ENCODE peak calls at places on chromosomes 6 and 20, in eight cellular contexts. D is uterus, E is sigmoid colon, V is right lobe of liver, B is cardiac muscle cell, L is tibial artery, R is Panc1, K is adrenal gland. X is an unnamed sample.

GRCh38 chr20:44738779-44739477 is 6.7 kb upstream of the KCNK15 start:
- DNase-seq in R (no peak), K (peak), D (peak), B (peak), L (peak), V (no peak), E (no peak), X (peak)

GRCh38 chr6:85357651-85358050 is 92.2 kb upstream of the NT5E start:
- DNase-seq in K (no peak), V (no peak), B (no peak), D (no peak), L (no peak), E (no peak), R (no peak), X (no peak)

GRCh38 chr6:110448846-110449544 is 27.4 kb downstream of the SLC22A16 start:
- DNase-seq in B (no peak), L (no peak), K (no peak), V (no peak), E (no peak), D (no peak), R (no peak), X (no peak)

GRCh38 chr20:58312836-58313235 is 3.3 kb downstream of the RAB22A start:
- DNase-seq in B (no peak), L (no peak), V (no peak), E (no peak), K (no peak), D (no peak), R (no peak), X (no peak)

GRCh38 chr6:10522929-10523573 is 1.9 kb downstream of the GCNT2 start:
- DNase-seq in D (no peak), R (no peak), K (no peak), V (no peak), L (no peak), B (peak), E (no peak), X (no peak)

GRCh38 chr6:157760589-157761330 is 62.3 kb upstream of the SNX9 start:
- DNase-seq in V (no peak), K (no peak), R (peak), L (no peak), D (peak), E (no peak), B (no peak), X (no peak)

GRCh38 chr6:2186516-2186915 is 58.9 kb downstream of the GMDS start:
- DNase-seq in B (no peak), L (no peak), R (no peak), V (no peak), K (no peak), E (no peak), D (no peak), X (no peak)

GRCh38 chr20:31833130-31833930 is 12.1 kb downstream of the FOXS1 start:
- DNase-seq in V (peak), D (peak), E (no peak), L (peak), R (no peak), K (no peak), B (peak), X (no peak)

GRCh38 chr6:27213544-27214125 is 33.9 kb upstream of the PRSS16 start:
- DNase-seq in R (no peak), V (no peak), K (no peak), B (no peak), L (no peak), D (no peak), E (no peak), X (no peak)

GRCh38 chr20:23078351-23078993 is 7.7 kb downstream of the CD93 start:
- DNase-seq in B (no peak), K (no peak), D (no peak), R (no peak), L (no peak), E (peak), V (no peak), X (no peak)

GRCh38 chr6:4805553-4806307 is 29.5 kb downstream of the CDYL start:
- DNase-seq in B (peak), E (peak), L (peak), D (peak), K (peak), V (peak), R (peak), X (peak)

GRCh38 chr20:32508775-32509119 is 76.4 kb downstream of the NOL4L start:
- DNase-seq in B (no peak), L (no peak), R (no peak), V (no peak), E (no peak), K (no peak), D (no peak), X (no peak)

GRCh38 chr20:50254466-50255079 is 63.9 kb downstream of the CEBPB start:
- DNase-seq in D (no peak), L (no peak), K (no peak), B (no peak), V (no peak), E (no peak), R (no peak), X (no peak)
- TF ChIP-seq CTCF in D (no peak), L (no peak), K (no peak), B (no peak), V (no peak), E (no peak), R (no peak), X (no peak)

GRCh38 chr6:124536157-124536556 is 426.1 kb upstream of the RNF217 start:
- DNase-seq in L (no peak), E (no peak), R (no peak), D (no peak), B (no peak), K (no peak), V (no peak), X (no peak)

GRCh38 chr6:124535746-124536145 is 426.5 kb upstream of the RNF217 start:
- DNase-seq in E (no peak), R (peak), L (no peak), V (no peak), K (no peak), B (no peak), D (no peak), X (no peak)

GRCh38 chr6:124536792-124537191 is 425.4 kb upstream of the RNF217 start:
- DNase-seq in V (no peak), K (no peak), B (no peak), E (no peak), L (no peak), R (peak), D (no peak), X (no peak)

GRCh38 chr6:124541601-124542000 is 420.6 kb upstream of the RNF217 start:
- DNase-seq in R (no peak), K (no peak), V (no peak), B (no peak), E (no peak), D (no peak), L (no peak), X (no peak)
- H3K4me3 ChIP-seq in R (no peak), K (no peak), V (no peak), B (no peak), E (no peak), D (no peak), L (no peak), X (no peak)

DNA sequence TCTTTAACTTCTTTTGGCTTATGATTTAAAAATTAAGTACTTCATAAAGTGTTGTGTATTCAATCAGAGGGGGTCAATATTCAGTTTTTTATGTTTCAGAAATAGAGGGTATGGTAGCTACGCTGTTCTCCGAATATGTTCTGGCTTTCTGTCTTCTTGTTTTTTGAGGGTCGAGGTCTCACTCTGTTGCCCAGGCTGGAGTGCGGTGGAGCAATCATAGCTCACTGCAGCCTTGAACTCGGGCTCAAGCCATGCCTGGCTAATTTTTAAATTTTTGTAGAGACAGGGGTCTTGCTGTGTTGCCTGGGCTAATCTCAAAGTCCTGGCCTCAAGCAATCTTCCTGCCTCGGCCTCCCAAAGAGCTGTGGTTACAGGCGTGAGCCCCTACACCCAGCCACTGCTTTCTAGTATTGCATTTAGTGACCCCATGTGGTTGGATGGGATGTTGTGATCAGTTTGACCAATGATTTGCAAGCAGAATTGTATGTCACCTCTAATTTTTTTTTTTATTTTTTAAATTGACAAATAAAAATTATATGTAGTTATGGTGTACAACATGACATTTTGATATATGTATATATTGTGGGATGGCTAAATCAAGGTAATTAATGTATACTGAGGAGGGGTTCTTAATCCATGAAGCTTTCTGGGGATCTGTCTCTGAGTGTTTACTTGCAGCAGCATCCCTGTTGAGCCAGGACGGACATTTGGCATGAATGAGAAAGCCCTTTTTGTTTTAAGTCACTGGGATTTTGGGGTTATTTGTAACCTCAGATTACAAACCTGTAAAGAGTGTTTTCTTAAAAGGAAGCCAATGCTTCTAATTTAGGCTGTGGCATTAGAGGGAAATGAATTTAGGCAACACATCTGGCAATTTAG is 38.5 kb upstream of the DEK start:
- DNase-seq in D (no peak), E (no peak), K (no peak), B (no peak), R (no peak), L (no peak), V (no peak), X (no peak)
- TF ChIP-seq CTCF in D (no peak), E (no peak), K (peak), B (no peak), R (no peak), L (no peak), V (no peak), X (no peak)

GRCh38 chr6:35491558-35492541 is 5.0 kb downstream of the TEAD3 start:
- DNase-seq in B (peak), L (no peak), V (no peak), R (no peak), K (no peak), E (no peak), D (no peak), X (no peak)

GRCh38 chr6:35489066-35489465 is 7.8 kb downstream of the TEAD3 start:
- DNase-seq in E (no peak), L (no peak), R (no peak), D (no peak), V (no peak), B (no peak), K (no peak), X (no peak)

GRCh38 chr6:35488517-35488862 is 8.4 kb downstream of the TEAD3 start:
- DNase-seq in R (no peak), D (no peak), V (no peak), B (peak), K (no peak), E (no peak), L (no peak), X (no peak)

GRCh38 chr6:35490821-35491557 is 5.9 kb downstream of the TEAD3 start:
- DNase-seq in E (no peak), B (no peak), V (no peak), R (no peak), K (no peak), L (no peak), D (no peak), X (no peak)

DNA sequence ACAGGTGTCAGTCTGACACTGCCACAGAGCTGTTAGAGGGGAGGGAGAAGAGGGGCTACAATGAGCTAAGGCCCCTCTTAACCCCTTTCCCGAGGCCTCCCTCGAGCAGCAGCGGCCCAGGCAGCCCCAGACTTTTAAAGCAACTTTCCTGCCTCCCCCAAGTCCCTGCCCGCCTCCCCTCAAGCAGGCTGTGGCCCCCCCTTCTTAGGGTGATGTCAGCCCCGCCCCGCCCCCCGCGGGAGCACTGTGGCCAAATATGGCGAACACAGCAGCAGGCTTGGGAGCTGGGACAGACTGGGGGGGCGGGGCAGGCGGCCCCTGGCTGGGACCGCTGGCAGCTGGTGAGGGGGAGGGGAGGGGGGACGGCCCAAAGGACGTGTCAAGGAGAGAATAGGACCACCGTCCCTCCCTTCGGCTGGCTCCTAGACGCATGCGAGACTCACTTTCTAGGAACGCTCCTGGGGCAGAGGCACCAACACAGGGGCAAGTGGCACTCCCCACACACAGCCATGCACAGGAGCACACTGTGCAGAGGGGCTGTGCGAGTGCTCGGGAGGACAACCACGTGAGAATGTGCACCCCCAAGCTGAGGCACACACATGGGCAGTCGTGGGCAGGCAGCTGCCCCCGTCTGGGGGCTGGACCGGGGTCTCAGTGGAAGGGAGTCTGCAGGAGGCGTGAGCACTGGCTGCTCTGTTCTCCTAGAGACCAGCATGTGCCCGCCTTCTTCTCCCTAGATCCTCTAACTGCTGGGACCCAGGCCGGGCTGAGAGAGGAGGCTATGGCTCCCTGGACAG is 6.7 kb downstream of the TEAD3 start:
- DNase-seq in D (peak), B (peak), L (peak), R (no peak), E (peak), K (peak), V (no peak), X (no peak)
- H3K4me3 ChIP-seq in D (peak), B (peak), L (peak), R (no peak), E (peak), K (no peak), V (no peak), X (no peak)